ENCODE peak calls at places on chromosomes 4 and X, in seven cellular contexts. One of them, this sample, is unnamed.

GRCh38 chr4:848803-849477 is 23.0 kb upstream of the CPLX1 start:
- DNase-seq in myocyte: peak
- DNase-seq in GM10248: no peak
- DNase-seq in cortex of kidney: no peak
- DNase-seq in SW 1271: no peak
- DNase-seq in fibroblast of pulmonary artery: no peak
- DNase-seq in activated CD4-positive, alpha-beta T cell treated with anti-CD3 and anti-CD28 coated beads for 1 hour: no peak
- DNase-seq in this sample: no peak

GRCh38 chr4:152020073-152020472 is 259.3 kb upstream of the GATB start:
- DNase-seq in cortex of kidney: no peak
- DNase-seq in fibroblast of pulmonary artery: no peak
- DNase-seq in myocyte: no peak
- DNase-seq in GM10248: no peak
- DNase-seq in SW 1271: no peak
- DNase-seq in activated CD4-positive, alpha-beta T cell treated with anti-CD3 and anti-CD28 coated beads for 1 hour: no peak
- DNase-seq in this sample: no peak

GRCh38 chrX:133307094-133307493 is 88.9 kb upstream of the TFDP3 start:
- DNase-seq in cortex of kidney: no peak
- DNase-seq in myocyte: no peak
- DNase-seq in activated CD4-positive, alpha-beta T cell treated with anti-CD3 and anti-CD28 coated beads for 1 hour: no peak
- DNase-seq in SW 1271: no peak
- DNase-seq in fibroblast of pulmonary artery: no peak
- DNase-seq in GM10248: no peak
- DNase-seq in this sample: no peak

GRCh38 chrX:16852617-16853179 is 17.5 kb downstream of the RBBP7 start:
- DNase-seq in cortex of kidney: no peak
- DNase-seq in myocyte: peak
- DNase-seq in SW 1271: no peak
- DNase-seq in activated CD4-positive, alpha-beta T cell treated with anti-CD3 and anti-CD28 coated beads for 1 hour: no peak
- DNase-seq in GM10248: no peak
- DNase-seq in fibroblast of pulmonary artery: no peak
- DNase-seq in this sample: no peak

GRCh38 chrX:148382983-148383382 is 117.4 kb upstream of the AFF2 start:
- DNase-seq in SW 1271: no peak
- DNase-seq in activated CD4-positive, alpha-beta T cell treated with anti-CD3 and anti-CD28 coated beads for 1 hour: no peak
- DNase-seq in myocyte: no peak
- DNase-seq in GM10248: no peak
- DNase-seq in cortex of kidney: no peak
- DNase-seq in fibroblast of pulmonary artery: no peak
- DNase-seq in this sample: no peak

GRCh38 chrX:85851418-85851817 is 195.9 kb downstream of the CHM start:
- DNase-seq in GM10248: no peak
- DNase-seq in SW 1271: no peak
- DNase-seq in myocyte: peak
- DNase-seq in cortex of kidney: no peak
- DNase-seq in fibroblast of pulmonary artery: peak
- DNase-seq in activated CD4-positive, alpha-beta T cell treated with anti-CD3 and anti-CD28 coated beads for 1 hour: no peak
- DNase-seq in this sample: peak

GRCh38 chr4:100450449-100450848 is 67.4 kb downstream of the EMCN start:
- DNase-seq in cortex of kidney: no peak
- DNase-seq in activated CD4-positive, alpha-beta T cell treated with anti-CD3 and anti-CD28 coated beads for 1 hour: no peak
- DNase-seq in GM10248: no peak
- DNase-seq in fibroblast of pulmonary artery: no peak
- DNase-seq in SW 1271: no peak
- DNase-seq in myocyte: no peak
- DNase-seq in this sample: no peak

GRCh38 chrX:134936542-134936941 is 54.2 kb upstream of the SMIM10 start:
- DNase-seq in GM10248: no peak
- DNase-seq in SW 1271: peak
- DNase-seq in cortex of kidney: no peak
- DNase-seq in fibroblast of pulmonary artery: peak
- DNase-seq in activated CD4-positive, alpha-beta T cell treated with anti-CD3 and anti-CD28 coated beads for 1 hour: no peak
- DNase-seq in myocyte: peak
- DNase-seq in this sample: no peak

GRCh38 chr4:48945981-48946380 is 39.4 kb upstream of the OCIAD2 start:
- DNase-seq in cortex of kidney: no peak
- DNase-seq in GM10248: no peak
- DNase-seq in activated CD4-positive, alpha-beta T cell treated with anti-CD3 and anti-CD28 coated beads for 1 hour: no peak
- DNase-seq in myocyte: no peak
- DNase-seq in fibroblast of pulmonary artery: no peak
- DNase-seq in SW 1271: no peak
- DNase-seq in this sample: no peak

GRCh38 chr4:48175328-48175727 is 41.3 kb upstream of the TXK start:
- DNase-seq in GM10248: no peak
- DNase-seq in myocyte: no peak
- DNase-seq in activated CD4-positive, alpha-beta T cell treated with anti-CD3 and anti-CD28 coated beads for 1 hour: no peak
- DNase-seq in SW 1271: no peak
- DNase-seq in cortex of kidney: no peak
- DNase-seq in fibroblast of pulmonary artery: no peak
- DNase-seq in this sample: peak

GRCh38 chrX:51336584-51336983 is 4.0 kb downstream of the NUDT10 start:
- DNase-seq in fibroblast of pulmonary artery: peak
- DNase-seq in SW 1271: no peak
- DNase-seq in cortex of kidney: no peak
- DNase-seq in activated CD4-positive, alpha-beta T cell treated with anti-CD3 and anti-CD28 coated beads for 1 hour: no peak
- DNase-seq in myocyte: peak
- DNase-seq in GM10248: peak
- DNase-seq in this sample: peak

GRCh38 chr4:102826890-102827673 is at the start of gene UBE2D3:
- DNase-seq in GM10248: peak
- DNase-seq in cortex of kidney: peak
- DNase-seq in activated CD4-positive, alpha-beta T cell treated with anti-CD3 and anti-CD28 coated beads for 1 hour: peak
- DNase-seq in myocyte: peak
- DNase-seq in SW 1271: peak
- DNase-seq in fibroblast of pulmonary artery: peak
- DNase-seq in this sample: peak

GRCh38 chr4:176845636-176846035 is 52.9 kb upstream of the VEGFC start:
- DNase-seq in fibroblast of pulmonary artery: no peak
- DNase-seq in cortex of kidney: no peak
- DNase-seq in SW 1271: no peak
- DNase-seq in activated CD4-positive, alpha-beta T cell treated with anti-CD3 and anti-CD28 coated beads for 1 hour: no peak
- DNase-seq in GM10248: no peak
- DNase-seq in myocyte: no peak
- DNase-seq in this sample: no peak

GRCh38 chr4:93436000-93436626 is 392.4 kb upstream of the ATOH1 start:
- DNase-seq in GM10248: no peak
- DNase-seq in activated CD4-positive, alpha-beta T cell treated with anti-CD3 and anti-CD28 coated beads for 1 hour: no peak
- DNase-seq in cortex of kidney: no peak
- DNase-seq in myocyte: no peak
- DNase-seq in fibroblast of pulmonary artery: no peak
- DNase-seq in SW 1271: no peak
- DNase-seq in this sample: no peak

GRCh38 chr4:40848981-40849380 is 99.2 kb downstream of the NSUN7 start:
- DNase-seq in cortex of kidney: no peak
- DNase-seq in GM10248: no peak
- DNase-seq in fibroblast of pulmonary artery: peak
- DNase-seq in myocyte: no peak
- DNase-seq in SW 1271: no peak
- DNase-seq in activated CD4-positive, alpha-beta T cell treated with anti-CD3 and anti-CD28 coated beads for 1 hour: no peak
- DNase-seq in this sample: no peak

GRCh38 chrX:64334467-64334866 is 60.8 kb downstream of the MTMR8 start:
- DNase-seq in activated CD4-positive, alpha-beta T cell treated with anti-CD3 and anti-CD28 coated beads for 1 hour: no peak
- DNase-seq in myocyte: no peak
- DNase-seq in SW 1271: no peak
- DNase-seq in cortex of kidney: no peak
- DNase-seq in GM10248: no peak
- DNase-seq in fibroblast of pulmonary artery: no peak
- DNase-seq in this sample: no peak

GRCh38 chr4:127868196-127868595 is 12.5 kb upstream of the PLK4 start:
- DNase-seq in fibroblast of pulmonary artery: no peak
- DNase-seq in GM10248: no peak
- DNase-seq in activated CD4-positive, alpha-beta T cell treated with anti-CD3 and anti-CD28 coated beads for 1 hour: no peak
- DNase-seq in SW 1271: no peak
- DNase-seq in myocyte: no peak
- DNase-seq in cortex of kidney: no peak
- DNase-seq in this sample: no peak

GRCh38 chrX:93673869-93674271 is at the start of gene FAM133A:
- DNase-seq in activated CD4-positive, alpha-beta T cell treated with anti-CD3 and anti-CD28 coated beads for 1 hour: no peak
- DNase-seq in cortex of kidney: no peak
- DNase-seq in SW 1271: no peak
- DNase-seq in GM10248: no peak
- DNase-seq in myocyte: no peak
- DNase-seq in fibroblast of pulmonary artery: peak
- DNase-seq in this sample: no peak

GRCh38 chrX:16215660-16216059 is 48.4 kb downstream of the MAGEB17 start:
- DNase-seq in myocyte: no peak
- DNase-seq in activated CD4-positive, alpha-beta T cell treated with anti-CD3 and anti-CD28 coated beads for 1 hour: no peak
- DNase-seq in cortex of kidney: no peak
- DNase-seq in GM10248: no peak
- DNase-seq in fibroblast of pulmonary artery: no peak
- DNase-seq in SW 1271: no peak
- DNase-seq in this sample: no peak

GRCh38 chrX:148976571-148976970 is 476.2 kb downstream of the AFF2 start:
- DNase-seq in SW 1271: no peak
- DNase-seq in cortex of kidney: no peak
- DNase-seq in myocyte: no peak
- DNase-seq in GM10248: no peak
- DNase-seq in fibroblast of pulmonary artery: no peak
- DNase-seq in activated CD4-positive, alpha-beta T cell treated with anti-CD3 and anti-CD28 coated beads for 1 hour: no peak
- DNase-seq in this sample: no peak

GRCh38 chr4:71009091-71009490 is 15.6 kb downstream of the DCK start:
- DNase-seq in activated CD4-positive, alpha-beta T cell treated with anti-CD3 and anti-CD28 coated beads for 1 hour: no peak
- DNase-seq in cortex of kidney: no peak
- DNase-seq in SW 1271: no peak
- DNase-seq in fibroblast of pulmonary artery: peak
- DNase-seq in myocyte: no peak
- DNase-seq in GM10248: no peak
- DNase-seq in this sample: no peak

GRCh38 chrX:103376979-103377324 is 614 bp downstream of the BEX3 start:
- DNase-seq in cortex of kidney: no peak
- DNase-seq in fibroblast of pulmonary artery: peak
- DNase-seq in GM10248: no peak
- DNase-seq in activated CD4-positive, alpha-beta T cell treated with anti-CD3 and anti-CD28 coated beads for 1 hour: no peak
- DNase-seq in myocyte: peak
- DNase-seq in SW 1271: no peak
- DNase-seq in this sample: peak

GRCh38 chr4:119939066-119939995 is 127.3 kb downstream of the MAD2L1 start:
- DNase-seq in cortex of kidney: no peak
- DNase-seq in GM10248: no peak
- DNase-seq in SW 1271: no peak
- DNase-seq in myocyte: peak
- DNase-seq in activated CD4-positive, alpha-beta T cell treated with anti-CD3 and anti-CD28 coated beads for 1 hour: no peak
- DNase-seq in fibroblast of pulmonary artery: no peak
- DNase-seq in this sample: no peak

GRCh38 chrX:97743014-97743413 is 859.3 kb downstream of the RPA4 start:
- DNase-seq in myocyte: no peak
- DNase-seq in fibroblast of pulmonary artery: peak
- DNase-seq in cortex of kidney: no peak
- DNase-seq in SW 1271: no peak
- DNase-seq in activated CD4-positive, alpha-beta T cell treated with anti-CD3 and anti-CD28 coated beads for 1 hour: no peak
- DNase-seq in GM10248: no peak
- DNase-seq in this sample: no peak

GRCh38 chr4:182495111-182495510 is 251.9 kb downstream of the TENM3 start:
- DNase-seq in cortex of kidney: no peak
- DNase-seq in activated CD4-positive, alpha-beta T cell treated with anti-CD3 and anti-CD28 coated beads for 1 hour: no peak
- DNase-seq in fibroblast of pulmonary artery: no peak
- DNase-seq in GM10248: no peak
- DNase-seq in SW 1271: no peak
- DNase-seq in myocyte: no peak
- DNase-seq in this sample: no peak

GRCh38 chr4:125225806-125226205 is 88.9 kb upstream of the FAT4 start:
- DNase-seq in GM10248: no peak
- DNase-seq in activated CD4-positive, alpha-beta T cell treated with anti-CD3 and anti-CD28 coated beads for 1 hour: no peak
- DNase-seq in fibroblast of pulmonary artery: no peak
- DNase-seq in SW 1271: no peak
- DNase-seq in myocyte: no peak
- DNase-seq in cortex of kidney: no peak
- DNase-seq in this sample: no peak

GRCh38 chr4:167136270-167136669 is 98.0 kb downstream of the SPOCK3 start:
- DNase-seq in fibroblast of pulmonary artery: no peak
- DNase-seq in SW 1271: no peak
- DNase-seq in myocyte: no peak
- DNase-seq in cortex of kidney: no peak
- DNase-seq in GM10248: no peak
- DNase-seq in activated CD4-positive, alpha-beta T cell treated with anti-CD3 and anti-CD28 coated beads for 1 hour: no peak
- DNase-seq in this sample: no peak